ENCODE peak calls at places on chromosomes 1 and 21, in nine cellular contexts. U is uterus; B is trophoblast cell; W is keratinocyte; O is SK-N-SH; X is CD8-positive, alpha-beta T cell; Y is thoracic aorta; Q is HCT116; V is GM12878. M is an unnamed sample.

GRCh38 chr1:44225761-44226160 is 12.5 kb downstream of the DMAP1 start:
- DNase-seq in U (no peak), B (no peak), W (no peak), O (no peak), X (no peak), Y (no peak), Q (no peak), V (no peak), M (no peak)

GRCh38 chr21:46500224-46500861 is 41.7 kb downstream of the DIP2A start:
- DNase-seq in U (no peak), B (no peak), W (no peak), O (no peak), X (no peak), Y (no peak), Q (no peak), V (no peak), M (no peak)

GRCh38 chr1:77545970-77546369 is 136.5 kb downstream of the ZZZ3 start:
- DNase-seq in U (no peak), B (no peak), W (no peak), O (no peak), X (no peak), Y (no peak), Q (no peak), V (no peak), M (no peak)

GRCh38 chr1:23196627-23197328 is 20.5 kb downstream of the HTR1D start:
- DNase-seq in U (no peak), B (peak), W (peak), O (no peak), X (no peak), Y (no peak), Q (peak), V (no peak), M (peak)

GRCh38 chr21:46128983-46129571 is 26.3 kb downstream of the FTCD start:
- DNase-seq in U (peak), B (no peak), W (no peak), O (no peak), X (no peak), Y (no peak), Q (no peak), V (no peak), M (no peak)

GRCh38 chr1:161998811-161999210 is 24.9 kb downstream of the OLFML2B start:
- DNase-seq in U (no peak), B (no peak), W (no peak), O (no peak), X (no peak), Y (no peak), Q (no peak), V (no peak), M (no peak)

GRCh38 chr1:170277985-170278384 is 132.2 kb downstream of the NTMT2 start:
- DNase-seq in U (no peak), B (no peak), W (no peak), O (no peak), X (no peak), Y (no peak), Q (no peak), V (no peak), M (no peak)

GRCh38 chr1:109083923-109084322 is 6.6 kb upstream of the TMEM167B start:
- DNase-seq in U (no peak), B (no peak), W (no peak), O (no peak), X (no peak), Y (no peak), Q (no peak), V (no peak), M (no peak)

GRCh38 chr1:74771913-74772515 is 39.1 kb downstream of the TYW3 start:
- DNase-seq in U (no peak), B (peak), W (no peak), O (peak), X (no peak), Y (no peak), Q (peak), V (peak), M (no peak)

GRCh38 chr1:90838720-90839119 is 121.6 kb upstream of the BARHL2 start:
- DNase-seq in U (no peak), B (no peak), W (no peak), O (no peak), X (no peak), Y (no peak), Q (no peak), V (no peak), M (no peak)

GRCh38 chr1:12690156-12690555 is 25.8 kb upstream of the AADACL3 start:
- DNase-seq in U (no peak), B (no peak), W (no peak), O (no peak), X (no peak), Y (no peak), Q (no peak), V (no peak), M (no peak)

GRCh38 chr1:204331275-204331674 is 28.5 kb downstream of the PLEKHA6 start:
- DNase-seq in U (no peak), B (no peak), W (no peak), O (no peak), X (no peak), Y (no peak), Q (no peak), V (no peak), M (no peak)
- H3K27ac ChIP-seq in U (no peak), B (no peak), W (no peak), O (no peak), X (no peak), Y (no peak), Q (no peak), V (no peak), M (no peak)

GRCh38 chr1:8259498-8260290 is 58.2 kb upstream of the SLC45A1 start:
- DNase-seq in U (peak), B (peak), W (no peak), O (no peak), X (no peak), Y (no peak), Q (peak), V (no peak), M (peak)
- H3K27ac ChIP-seq in U (peak), B (peak), W (peak), O (no peak), X (no peak), Y (peak), Q (peak), V (no peak), M (peak)

GRCh38 chr1:24286246-24287010 is 32.7 kb upstream of the GRHL3 start:
- DNase-seq in U (no peak), B (no peak), W (no peak), O (no peak), X (no peak), Y (no peak), Q (no peak), V (no peak), M (no peak)

GRCh38 chr1:24283326-24284155 is 35.6 kb upstream of the GRHL3 start:
- DNase-seq in U (no peak), B (peak), W (no peak), O (no peak), X (no peak), Y (no peak), Q (peak), V (no peak), M (peak)

GRCh38 chr1:24282491-24282890 is 36.7 kb upstream of the GRHL3 start:
- DNase-seq in U (no peak), B (no peak), W (no peak), O (no peak), X (no peak), Y (no peak), Q (no peak), V (no peak), M (no peak)

GRCh38 chr1:24285231-24285630 is 33.9 kb upstream of the GRHL3 start:
- DNase-seq in U (no peak), B (no peak), W (no peak), O (no peak), X (no peak), Y (no peak), Q (no peak), V (no peak), M (peak)

DNA sequence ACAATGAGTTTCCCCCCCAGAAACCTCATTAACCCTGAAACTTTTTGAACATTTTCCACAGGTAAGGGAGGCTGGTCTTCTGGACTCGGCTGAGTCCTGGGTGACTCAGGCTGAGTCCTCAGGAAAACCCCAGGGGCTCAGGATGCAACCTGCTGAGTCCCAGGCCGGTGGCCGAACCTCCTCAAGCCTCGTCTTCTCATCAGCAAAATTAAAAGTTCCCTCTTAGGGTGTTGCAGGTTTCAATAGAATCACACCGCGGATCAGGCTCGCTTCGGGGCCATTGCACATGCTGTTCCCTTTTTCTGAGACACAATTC is 35.0 kb upstream of the GRHL3 start:
- DNase-seq in U (no peak), B (no peak), W (no peak), O (no peak), X (no peak), Y (no peak), Q (peak), V (no peak), M (peak)
- H3K27ac ChIP-seq in U (no peak), B (no peak), W (peak), O (peak), X (no peak), Y (no peak), Q (peak), V (no peak), M (peak)

GRCh38 chr21:31117046-31117916 is 79.0 kb upstream of the KRTAP19-8 start:
- DNase-seq in U (no peak), B (peak), W (no peak), O (no peak), X (no peak), Y (no peak), Q (peak), V (no peak), M (peak)
- H3K27ac ChIP-seq in U (no peak), B (peak), W (no peak), O (peak), X (no peak), Y (no peak), Q (peak), V (no peak), M (peak)

GRCh38 chr1:76256289-76257223 is 182.0 kb downstream of the ST6GALNAC3 start:
- DNase-seq in U (no peak), B (no peak), W (no peak), O (no peak), X (no peak), Y (no peak), Q (no peak), V (no peak), M (no peak)

GRCh38 chr1:76257823-76258222 is 183.3 kb downstream of the ST6GALNAC3 start:
- DNase-seq in U (no peak), B (no peak), W (no peak), O (no peak), X (no peak), Y (no peak), Q (no peak), V (no peak), M (no peak)

GRCh38 chr1:76264642-76265041 is 190.1 kb downstream of the ST6GALNAC3 start:
- DNase-seq in U (no peak), B (no peak), W (no peak), O (no peak), X (no peak), Y (no peak), Q (no peak), V (no peak), M (no peak)

GRCh38 chr1:76262591-76262990 is 188.0 kb downstream of the ST6GALNAC3 start:
- DNase-seq in U (no peak), B (no peak), W (no peak), O (no peak), X (no peak), Y (no peak), Q (no peak), V (no peak), M (no peak)

DNA sequence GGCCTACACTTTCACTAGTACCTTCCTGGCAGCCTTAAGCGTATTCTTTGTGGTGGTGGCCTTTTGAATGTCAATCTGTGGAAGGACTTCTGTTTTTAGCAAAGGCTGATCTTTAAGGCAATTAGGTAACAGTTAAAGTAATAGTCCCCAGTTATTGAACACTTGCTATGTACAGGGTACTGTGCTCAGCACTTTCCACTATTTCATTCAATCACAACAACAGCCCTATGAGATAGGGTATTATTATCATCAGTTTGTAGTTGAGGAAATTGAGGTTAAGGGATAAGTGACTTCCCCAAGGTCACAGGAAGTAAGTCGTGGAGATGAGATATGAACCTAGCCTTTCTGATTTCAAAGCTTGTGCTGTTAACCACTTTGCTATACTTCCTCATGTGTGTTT is 185.7 kb downstream of the ST6GALNAC3 start:
- DNase-seq in U (no peak), B (no peak), W (no peak), O (no peak), X (no peak), Y (no peak), Q (no peak), V (no peak), M (no peak)
- H3K27ac ChIP-seq in U (no peak), B (no peak), W (no peak), O (no peak), X (no peak), Y (no peak), Q (no peak), V (no peak), M (no peak)

GRCh38 chr1:50857702-50858101 is 102.4 kb downstream of the FAF1 start:
- DNase-seq in U (no peak), B (no peak), W (no peak), O (no peak), X (no peak), Y (no peak), Q (no peak), V (no peak), M (no peak)

GRCh38 chr1:50852889-50853288 is 107.2 kb downstream of the FAF1 start:
- DNase-seq in U (no peak), B (no peak), W (no peak), O (no peak), X (no peak), Y (no peak), Q (no peak), V (no peak), M (no peak)

GRCh38 chr1:50851466-50851865 is 108.6 kb downstream of the FAF1 start:
- DNase-seq in U (no peak), B (no peak), W (no peak), O (no peak), X (no peak), Y (no peak), Q (no peak), V (no peak), M (no peak)

GRCh38 chr1:50851034-50851433 is 109.0 kb downstream of the FAF1 start:
- DNase-seq in U (no peak), B (no peak), W (no peak), O (no peak), X (no peak), Y (no peak), Q (no peak), V (no peak), M (no peak)

GRCh38 chr1:50853325-50853724 is 106.7 kb downstream of the FAF1 start:
- DNase-seq in U (no peak), B (no peak), W (no peak), O (no peak), X (no peak), Y (no peak), Q (no peak), V (no peak), M (no peak)
- H3K27ac ChIP-seq in U (no peak), B (no peak), W (no peak), O (no peak), X (no peak), Y (no peak), Q (no peak), V (no peak), M (no peak)